ENCODE peak calls at places on chromosome X, in four cellular contexts. V, F, P and X are unnamed samples.

GRCh38 chrX:9785252-9785943 is 831 bp upstream of the SHROOM2 start:
- DNase-seq in V (no peak), F (no peak), P (no peak), X (no peak)

GRCh38 chrX:116881961-116882360 is 419.2 kb upstream of the CT83 start:
- DNase-seq in V (no peak), F (no peak), P (no peak), X (no peak)

GRCh38 chrX:108312938-108313337 is 125.3 kb downstream of the COL4A6 start:
- DNase-seq in V (no peak), F (peak), P (no peak), X (no peak)

GRCh38 chrX:46686003-46686645 is 72.8 kb downstream of the SLC9A7 start:
- DNase-seq in V (no peak), F (peak), P (no peak), X (peak)

GRCh38 chrX:46381630-46382029 is 163.6 kb downstream of the ZNF674 start:
- DNase-seq in V (no peak), F (peak), P (no peak), X (no peak)

GRCh38 chrX:19715711-19716638 is 171.4 kb downstream of the SH3KBP1 start:
- DNase-seq in V (no peak), F (no peak), P (no peak), X (no peak)

GRCh38 chrX:148192547-148192946 is 211.4 kb downstream of the FMR1NB start:
- DNase-seq in V (no peak), F (no peak), P (no peak), X (no peak)

GRCh38 chrX:65587616-65588526 is 53.3 kb upstream of the LAS1L start:
- DNase-seq in V (peak), F (peak), P (peak), X (no peak)

GRCh38 chrX:107718156-107718621 is 57.4 kb downstream of the TSC22D3 start:
- DNase-seq in V (peak), F (peak), P (peak), X (peak)

GRCh38 chrX:109590176-109590575 is 34.8 kb downstream of the KCNE5 start:
- DNase-seq in V (no peak), F (no peak), P (no peak), X (no peak)

GRCh38 chrX:68695206-68695845 is 47.9 kb downstream of the STARD8 start:
- DNase-seq in V (no peak), F (no peak), P (no peak), X (no peak)

GRCh38 chrX:103254171-103254824 is 657 bp downstream of the TCEAL8 start:
- DNase-seq in V (no peak), F (peak), P (no peak), X (peak)

GRCh38 chrX:13816899-13817298 is at the start of gene GPM6B:
- DNase-seq in V (no peak), F (no peak), P (no peak), X (no peak)

GRCh38 chrX:24676403-24677024 is 17.2 kb upstream of the POLA1 start:
- DNase-seq in V (no peak), F (no peak), P (no peak), X (peak)

GRCh38 chrX:120797201-120797938 is 78.3 kb downstream of the CT47B1 start:
- DNase-seq in V (no peak), F (no peak), P (no peak), X (no peak)

GRCh38 chrX:7941390-7942042 is 14.3 kb upstream of the PNPLA4 start:
- DNase-seq in V (no peak), F (peak), P (no peak), X (no peak)

GRCh38 chrX:38315186-38315585 is 12.1 kb downstream of the RPGR start:
- DNase-seq in V (no peak), F (no peak), P (no peak), X (no peak)

GRCh38 chrX:107628662-107629532 is 587 bp downstream of the PRPS1 start:
- DNase-seq in V (no peak), F (peak), P (no peak), X (peak)

GRCh38 chrX:85327060-85327333 is 52.5 kb downstream of the POF1B start:
- DNase-seq in V (no peak), F (no peak), P (no peak), X (no peak)

GRCh38 chrX:7996414-7996813 is 69.2 kb upstream of the PNPLA4 start:
- DNase-seq in V (no peak), F (peak), P (no peak), X (peak)

GRCh38 chrX:118459494-118459893 is 36.1 kb upstream of the DOCK11 start:
- DNase-seq in V (no peak), F (peak), P (peak), X (peak)

GRCh38 chrX:24426921-24427746 is 38.0 kb upstream of the PDK3 start:
- DNase-seq in V (no peak), F (no peak), P (no peak), X (no peak)

GRCh38 chrX:97685753-97686152 is 802.0 kb downstream of the RPA4 start:
- DNase-seq in V (no peak), F (peak), P (peak), X (peak)

GRCh38 chrX:154369453-154370299 is 4.8 kb downstream of the FLNA start:
- DNase-seq in V (peak), F (peak), P (peak), X (peak)

GRCh38 chrX:56788229-56788628 is 59.2 kb downstream of the NBDY start:
- DNase-seq in V (no peak), F (no peak), P (no peak), X (no peak)

DNA sequence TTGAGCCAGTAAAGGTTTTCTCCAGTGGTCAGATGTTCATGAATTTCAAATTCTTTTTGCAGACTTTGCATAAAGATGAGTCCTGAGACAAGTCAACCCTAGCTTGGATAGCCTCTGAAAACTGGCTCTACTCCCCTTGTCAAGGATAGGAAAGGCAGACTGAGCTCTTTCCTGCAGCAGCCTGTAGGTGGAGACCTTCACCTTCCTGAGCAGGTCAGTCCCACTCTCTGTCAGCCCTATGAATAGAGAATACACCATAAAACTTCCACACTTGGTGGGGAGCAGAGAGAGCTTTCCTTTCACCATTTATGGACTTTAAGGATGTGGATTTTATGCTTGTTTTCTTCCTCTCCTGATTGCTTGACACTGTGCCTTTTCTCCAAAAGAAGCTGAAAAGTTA is 41.9 kb downstream of the PCDH19 start:
- DNase-seq in V (no peak), F (no peak), P (no peak), X (peak)
- TF ChIP-seq CTCF in V (no peak), F (peak), P (peak), X (peak)

GRCh38 chrX:43817454-43817853 is 64.8 kb downstream of the MAOB start:
- DNase-seq in V (no peak), F (no peak), P (no peak), X (no peak)

GRCh38 chrX:43813319-43813718 is 68.9 kb downstream of the MAOB start:
- DNase-seq in V (no peak), F (no peak), P (no peak), X (no peak)

GRCh38 chrX:43815209-43815608 is 67.0 kb downstream of the MAOB start:
- DNase-seq in V (no peak), F (no peak), P (no peak), X (no peak)

GRCh38 chrX:43809463-43809862 is 72.8 kb downstream of the MAOB start:
- DNase-seq in V (no peak), F (no peak), P (peak), X (no peak)

DNA sequence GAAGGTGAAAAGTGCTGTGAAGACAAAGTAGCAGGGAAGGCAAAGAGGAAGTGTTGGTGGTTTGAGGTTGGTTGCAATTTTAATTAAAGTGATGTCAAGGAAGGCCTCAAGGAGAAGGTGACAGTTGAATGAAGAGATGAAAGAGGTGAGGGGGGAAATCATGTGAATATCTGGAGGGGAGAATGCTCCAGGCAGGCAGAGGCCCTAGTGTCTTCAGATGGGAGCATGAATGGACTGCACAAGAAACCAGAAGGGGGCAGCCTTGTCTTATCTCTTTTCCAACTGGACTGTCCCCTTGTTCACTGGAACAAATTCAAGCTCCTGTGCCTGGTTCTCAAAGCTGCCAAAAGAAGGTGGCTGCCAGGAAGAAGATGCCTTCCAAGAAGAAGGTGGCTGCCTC is 68.4 kb downstream of the MAOB start:
- DNase-seq in V (no peak), F (no peak), P (no peak), X (no peak)
- TF ChIP-seq CTCF in V (no peak), F (peak), P (no peak), X (no peak)

DNA sequence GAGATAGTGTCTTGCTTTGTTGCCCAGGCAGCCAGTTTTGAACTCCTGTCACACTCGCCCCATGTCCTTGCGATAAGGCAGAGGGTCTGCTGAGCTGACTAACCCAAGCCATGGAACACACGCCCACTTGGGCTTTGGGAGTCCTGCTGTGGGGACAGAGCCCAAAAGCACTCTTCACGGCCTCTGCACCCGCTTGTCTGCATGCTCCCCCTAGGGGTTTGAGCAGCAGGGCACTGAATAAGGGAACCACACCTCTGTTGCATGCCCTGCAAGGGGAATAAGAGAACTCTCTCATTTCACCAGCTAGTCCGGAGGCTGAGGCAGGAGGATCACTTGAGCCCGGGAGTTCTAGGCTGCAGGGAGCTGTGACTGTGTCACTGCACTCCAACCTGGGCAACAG is 166.0 kb downstream of the STAG2 start:
- DNase-seq in V (no peak), F (no peak), P (no peak), X (no peak)
- TF ChIP-seq CTCF in V (no peak), F (no peak), P (no peak), X (no peak)

DNA sequence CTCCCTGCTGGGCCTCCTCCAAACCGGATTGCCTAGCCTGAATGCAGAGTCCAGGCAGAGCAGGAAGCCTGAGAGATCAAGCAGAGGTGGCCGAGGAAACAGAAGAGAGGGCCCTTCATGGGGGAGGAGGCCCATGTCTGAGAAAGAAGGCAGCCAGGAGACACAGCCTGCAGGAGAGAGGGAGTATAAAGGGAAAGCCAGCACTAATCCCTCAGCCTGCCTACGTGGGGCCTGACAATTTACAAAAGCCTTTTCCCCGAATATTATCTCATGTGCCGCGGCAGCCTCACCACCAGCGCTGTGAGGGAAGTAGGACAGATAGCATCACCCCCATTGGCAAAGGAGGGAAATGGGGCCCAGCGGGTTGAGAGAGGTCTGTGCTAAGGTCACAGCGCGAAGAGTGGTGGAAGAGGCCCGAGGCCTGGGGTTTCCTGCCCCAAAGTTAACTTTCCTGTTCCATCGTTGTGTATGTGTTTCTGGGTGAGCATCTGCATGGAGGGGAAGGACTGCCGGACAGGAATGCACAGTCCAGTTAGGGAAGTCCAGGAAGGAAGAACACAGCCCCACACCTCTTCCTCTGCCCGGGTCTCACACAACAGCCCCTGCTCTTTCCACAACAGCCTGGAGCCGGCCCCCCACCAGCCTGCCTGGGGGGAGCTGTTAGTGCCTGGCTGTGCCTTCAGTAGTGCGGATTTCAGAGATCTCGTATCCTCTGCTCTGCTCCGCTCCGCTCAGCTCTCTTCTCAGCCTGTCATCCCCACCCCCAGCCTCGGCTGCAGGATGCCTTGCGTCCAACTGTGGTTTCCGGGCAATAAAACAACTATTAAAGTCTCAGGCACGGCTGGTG is 50.9 kb upstream of the BCOR start:
- DNase-seq in V (no peak), F (no peak), P (no peak), X (no peak)
- TF ChIP-seq CTCF in V (no peak), F (no peak), P (no peak), X (no peak)

GRCh38 chrX:2928583-2929434 is at the start of gene ARSD:
- DNase-seq in V (peak), F (peak), P (peak), X (no peak)
- TF ChIP-seq CTCF in V (no peak), F (no peak), P (no peak), X (no peak)

GRCh38 chrX:152343306-152343705 is 107.8 kb downstream of the GABRA3 start:
- DNase-seq in V (no peak), F (no peak), P (no peak), X (no peak)
- TF ChIP-seq CTCF in V (no peak), F (no peak), P (no peak), X (no peak)

GRCh38 chrX:70554081-70554480 is 109.4 kb downstream of the DLG3 start:
- DNase-seq in V (no peak), F (peak), P (no peak), X (no peak)
- TF ChIP-seq CTCF in V (no peak), F (no peak), P (no peak), X (no peak)